ENCODE peak calls at places on chromosomes 4 and X, in ten cellular contexts. H, L, Z, P, K, V, U, N, X and S are unnamed samples.

GRCh38 chr4:83234902-83235644 is 49.5 kb downstream of the COQ2 start:
- DNase-seq in Z (no peak), V (no peak), P (no peak), L (no peak), X (no peak), N (no peak), U (no peak), H (no peak), K (no peak), S (no peak)

GRCh38 chrX:70452143-70452733 is 7.6 kb downstream of the DLG3 start:
- DNase-seq in X (peak), H (no peak), Z (no peak), N (no peak), P (peak), V (peak), K (peak), L (peak), U (peak), S (peak)

GRCh38 chr4:76251448-76252270 is at the start of gene FAM47E:
- DNase-seq in X (peak), H (no peak), V (no peak), U (peak), L (peak), P (peak), Z (peak), N (peak), K (peak), S (peak)

GRCh38 chrX:148049441-148049840 is 68.3 kb downstream of the FMR1NB start:
- DNase-seq in H (no peak), P (peak), X (no peak), U (no peak), V (no peak), K (peak), L (peak), N (peak), Z (no peak), S (peak)

GRCh38 chr4:145299380-145300076 is 119.1 kb upstream of the OTUD4 start:
- DNase-seq in X (no peak), N (no peak), H (peak), Z (no peak), V (no peak), K (no peak), U (no peak), P (no peak), L (no peak), S (no peak)

GRCh38 chrX:68432648-68433047 is 647 bp downstream of the OPHN1 start:
- DNase-seq in V (no peak), H (no peak), K (peak), X (no peak), P (no peak), N (no peak), U (no peak), Z (no peak), L (no peak), S (no peak)

GRCh38 chrX:120036704-120037103 is 40.8 kb downstream of the RHOXF2B start:
- DNase-seq in N (no peak), X (no peak), U (no peak), V (no peak), K (no peak), L (no peak), P (no peak), H (no peak), Z (no peak), S (peak)

GRCh38 chr4:7421356-7422097 is 13.2 kb downstream of the PSAPL1 start:
- DNase-seq in K (no peak), V (no peak), U (no peak), N (no peak), L (no peak), P (no peak), H (no peak), X (no peak), Z (peak), S (no peak)

GRCh38 chrX:7711167-7711566 is 131.8 kb upstream of the VCX start:
- DNase-seq in H (no peak), U (no peak), X (no peak), L (no peak), K (no peak), V (no peak), N (no peak), P (no peak), Z (no peak), S (no peak)

DNA sequence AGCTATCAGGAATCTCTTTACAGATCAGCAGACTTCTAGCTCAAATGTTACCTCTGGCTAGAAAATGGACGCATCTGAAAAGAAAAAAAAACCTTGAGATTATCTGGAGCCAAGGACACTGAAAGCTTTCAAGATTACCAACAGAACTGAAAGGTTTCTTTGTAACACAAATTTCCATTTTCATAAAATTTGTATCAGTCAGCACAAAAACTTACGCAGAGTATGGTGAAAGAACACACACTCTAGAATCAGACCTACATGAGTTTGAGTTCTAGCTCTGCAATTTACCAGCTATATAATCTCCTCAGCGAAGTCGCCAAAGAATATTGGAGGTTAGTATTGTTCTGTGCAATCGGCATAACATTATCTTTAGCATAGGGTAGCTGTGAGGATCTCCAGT is 1.8 kb downstream of the TAB3 start:
- DNase-seq in K (no peak), H (no peak), Z (no peak), N (no peak), P (no peak), V (no peak), X (no peak), L (no peak), U (no peak), S (no peak)
- H3K4me3 ChIP-seq in K (peak), H (no peak), Z (no peak), N (no peak), P (no peak), V (no peak), X (no peak), L (peak), U (no peak), S (no peak)

GRCh38 chr4:8434251-8435073 is 6.1 kb downstream of the ACOX3 start:
- DNase-seq in Z (no peak), N (no peak), L (no peak), K (no peak), U (no peak), P (peak), V (no peak), X (no peak), H (no peak), S (no peak)
- H3K4me3 ChIP-seq in Z (no peak), N (no peak), L (no peak), K (no peak), U (no peak), P (no peak), V (peak), X (no peak), H (no peak), S (no peak)

GRCh38 chrX:13007519-13008188 is 32.7 kb downstream of the TMSB4X start:
- DNase-seq in P (no peak), K (no peak), L (peak), Z (no peak), V (no peak), U (no peak), X (no peak), H (no peak), N (no peak), S (no peak)
- H3K4me3 ChIP-seq in P (no peak), K (no peak), L (no peak), Z (no peak), V (no peak), U (no peak), X (no peak), H (no peak), N (no peak), S (no peak)

GRCh38 chrX:48574270-48575266 is at the start of gene RBM3:
- DNase-seq in V (peak), U (peak), H (peak), Z (peak), P (peak), L (peak), K (peak), N (peak), X (peak), S (peak)

GRCh38 chrX:48573690-48574269 is 504 bp upstream of the RBM3 start:
- DNase-seq in X (peak), P (no peak), H (no peak), K (peak), Z (peak), V (peak), U (peak), L (no peak), N (peak), S (no peak)

GRCh38 chrX:48578661-48579128 is 4.4 kb downstream of the RBM3 start:
- DNase-seq in U (no peak), L (no peak), H (no peak), V (no peak), N (no peak), K (no peak), X (no peak), Z (no peak), P (no peak), S (no peak)

GRCh38 chrX:48575642-48576041 is 1.4 kb downstream of the RBM3 start:
- DNase-seq in V (no peak), Z (no peak), P (no peak), X (no peak), H (no peak), N (no peak), L (no peak), U (no peak), K (no peak), S (no peak)

GRCh38 chrX:48576108-48576507 is 1.8 kb downstream of the RBM3 start:
- DNase-seq in L (no peak), N (no peak), H (no peak), U (no peak), Z (no peak), K (no peak), P (no peak), X (no peak), V (no peak), S (no peak)
- H3K4me3 ChIP-seq in L (peak), N (no peak), H (peak), U (peak), Z (no peak), K (peak), P (no peak), X (peak), V (peak), S (no peak)

DNA sequence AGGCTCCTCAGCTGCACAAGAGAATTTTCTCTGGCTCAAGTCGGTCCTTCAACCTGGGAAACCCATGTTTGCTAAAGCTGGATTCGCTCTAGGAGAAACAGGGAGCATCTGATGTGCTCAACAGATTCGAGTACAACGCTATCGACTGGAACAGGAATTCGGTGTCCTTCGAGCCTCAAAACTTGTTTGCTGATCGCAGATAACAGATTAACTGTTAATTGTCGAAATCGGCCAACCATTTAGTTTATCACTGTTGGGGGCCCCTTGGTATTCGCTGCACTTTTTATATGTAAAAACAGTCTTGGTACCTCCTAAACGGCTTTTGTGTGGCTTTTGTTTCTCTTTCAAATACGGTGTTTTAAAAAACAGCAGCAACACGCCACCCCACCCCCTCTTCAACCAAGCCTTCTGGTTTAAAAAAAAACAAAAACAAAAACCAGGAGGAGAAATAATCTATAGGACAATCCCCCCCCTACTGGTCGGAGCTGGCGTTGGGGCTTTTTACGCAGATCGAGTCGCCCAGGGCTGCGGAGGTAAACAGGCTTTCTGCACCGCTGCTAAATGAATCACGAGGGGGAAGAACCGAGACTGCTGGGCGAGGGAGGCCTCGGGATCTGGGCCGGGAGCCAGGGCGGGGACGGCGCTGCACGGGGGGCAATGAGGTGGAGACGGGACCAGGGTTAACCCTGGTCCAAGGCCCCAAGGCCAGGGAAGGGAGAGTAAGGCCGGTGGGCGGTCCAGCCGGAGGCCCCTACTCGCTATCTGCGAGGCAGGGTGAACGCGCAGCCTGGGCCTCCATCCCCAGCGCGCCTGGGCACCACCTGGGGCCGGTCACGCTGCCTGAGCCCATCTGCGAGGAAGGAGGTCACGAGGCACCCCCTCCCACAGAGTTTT is 71.7 kb upstream of the BCOR start:
- DNase-seq in X (peak), Z (no peak), P (peak), U (peak), H (no peak), V (peak), N (no peak), K (peak), L (peak), S (peak)
- H3K4me3 ChIP-seq in X (no peak), Z (no peak), P (peak), U (no peak), H (no peak), V (peak), N (no peak), K (no peak), L (peak), S (peak)